ENCODE peak calls at places on chromosomes 16 and 17, in ten cellular contexts. H, V, T, P, L, D, W, I, Z and E are unnamed samples.
A peak's percentile ranks its signal among the peaks of the same experiment; 100 is the strongest.

GRCh38 chr16:87586201-87586782 is 16.0 kb upstream of the JPH3 start:
- DNase-seq in H (no peak), V (peak; percentile 52), P (no peak), T (no peak), W (no peak), D (no peak), Z (no peak), I (no peak), L (no peak), E (no peak)

GRCh38 chr17:42311240-42312034 is 23.1 kb downstream of the STAT5A start:
- DNase-seq in H (peak; percentile 87), D (no peak), V (no peak), T (peak; percentile 86), Z (no peak), P (no peak), L (peak; percentile 84), W (no peak), I (no peak), E (no peak)

GRCh38 chr16:66689282-66689681 is 7.3 kb downstream of the CMTM4 start:
- DNase-seq in D (no peak), W (no peak), Z (no peak), T (no peak), I (no peak), V (no peak), H (no peak), P (no peak), L (no peak), E (no peak)

GRCh38 chr16:79845006-79845733 is 244.6 kb upstream of the MAF start:
- DNase-seq in W (no peak), I (no peak), D (no peak), Z (peak; percentile 77), P (no peak), H (no peak), V (no peak), T (no peak), L (no peak), E (no peak)

GRCh38 chr17:17118399-17118798 is 76.1 kb downstream of the MPRIP start:
- DNase-seq in L (no peak), I (no peak), W (no peak), D (no peak), P (no peak), T (no peak), H (no peak), V (no peak), Z (no peak), E (no peak)

GRCh38 chr17:49379926-49380325 is 17.9 kb upstream of the ZNF652 start:
- DNase-seq in Z (no peak), I (no peak), H (no peak), P (no peak), D (no peak), L (no peak), V (no peak), T (no peak), W (no peak), E (no peak)

GRCh38 chr17:32302037-32302436 is 36.4 kb downstream of the RHBDL3 start:
- DNase-seq in H (no peak), I (no peak), Z (no peak), P (no peak), L (no peak), W (no peak), D (no peak), T (no peak), V (no peak), E (no peak)

GRCh38 chr16:79288046-79288445 is 312.5 kb downstream of the MAF start:
- DNase-seq in D (no peak), V (no peak), W (no peak), P (no peak), I (no peak), T (no peak), L (no peak), H (no peak), Z (peak; percentile 38), E (no peak)

GRCh38 chr17:27428781-27429505 is 27.3 kb upstream of the KSR1 start:
- DNase-seq in D (no peak), T (no peak), V (no peak), W (no peak), L (no peak), I (no peak), H (no peak), Z (no peak), P (no peak), E (no peak)

GRCh38 chr17:51076821-51077220 is 43.8 kb downstream of the SPAG9 start:
- DNase-seq in H (no peak), I (no peak), Z (no peak), W (no peak), P (no peak), L (no peak), V (peak; percentile 60), D (no peak), T (no peak), E (no peak)

GRCh38 chr17:77512062-77512946 is 371.5 kb downstream of the SEC14L1 start:
- DNase-seq in Z (no peak), I (no peak), L (no peak), P (no peak), V (peak; percentile 14), H (no peak), T (no peak), D (no peak), W (no peak), E (no peak)

GRCh38 chr17:55458977-55459376 is 37.3 kb upstream of the MMD start:
- DNase-seq in H (no peak), W (no peak), T (no peak), L (no peak), Z (peak; percentile 70), P (no peak), D (no peak), V (no peak), I (no peak), E (no peak)

GRCh38 chr17:71633391-71633849 is 487.4 kb upstream of the SOX9 start:
- DNase-seq in D (no peak), P (peak; percentile 84), I (peak; percentile 21), W (no peak), H (no peak), T (peak; percentile 70), V (no peak), L (peak; percentile 48), Z (no peak), E (no peak)
- TF ChIP-seq CTCF in D (no peak), P (no peak), I (no peak), W (no peak), H (no peak), T (no peak), V (no peak), L (no peak), Z (no peak), E (no peak)

GRCh38 chr16:1493746-1494094 is 560 bp downstream of the TELO2 start:
- DNase-seq in L (no peak), P (no peak), H (no peak), W (no peak), T (no peak), I (peak; percentile 13), D (peak; percentile 35), V (no peak), Z (no peak), E (no peak)

GRCh38 chr16:1494711-1495110 is 1.6 kb downstream of the TELO2 start:
- DNase-seq in P (no peak), L (no peak), I (no peak), Z (no peak), H (peak; percentile 69), W (no peak), D (no peak), T (no peak), V (no peak), E (no peak)

GRCh38 chr16:1494129-1494640 is 1.0 kb downstream of the TELO2 start:
- DNase-seq in L (peak; percentile 43), V (peak; percentile 84), W (no peak), T (peak; percentile 34), Z (peak; percentile 42), I (no peak), H (peak; percentile 71), P (peak; percentile 19), D (no peak), E (peak; percentile 48)

GRCh38 chr16:1492082-1492922 is 858 bp upstream of the TELO2 start:
- DNase-seq in I (no peak), Z (no peak), L (no peak), P (no peak), D (no peak), V (no peak), H (no peak), T (no peak), W (no peak), E (no peak)

DNA sequence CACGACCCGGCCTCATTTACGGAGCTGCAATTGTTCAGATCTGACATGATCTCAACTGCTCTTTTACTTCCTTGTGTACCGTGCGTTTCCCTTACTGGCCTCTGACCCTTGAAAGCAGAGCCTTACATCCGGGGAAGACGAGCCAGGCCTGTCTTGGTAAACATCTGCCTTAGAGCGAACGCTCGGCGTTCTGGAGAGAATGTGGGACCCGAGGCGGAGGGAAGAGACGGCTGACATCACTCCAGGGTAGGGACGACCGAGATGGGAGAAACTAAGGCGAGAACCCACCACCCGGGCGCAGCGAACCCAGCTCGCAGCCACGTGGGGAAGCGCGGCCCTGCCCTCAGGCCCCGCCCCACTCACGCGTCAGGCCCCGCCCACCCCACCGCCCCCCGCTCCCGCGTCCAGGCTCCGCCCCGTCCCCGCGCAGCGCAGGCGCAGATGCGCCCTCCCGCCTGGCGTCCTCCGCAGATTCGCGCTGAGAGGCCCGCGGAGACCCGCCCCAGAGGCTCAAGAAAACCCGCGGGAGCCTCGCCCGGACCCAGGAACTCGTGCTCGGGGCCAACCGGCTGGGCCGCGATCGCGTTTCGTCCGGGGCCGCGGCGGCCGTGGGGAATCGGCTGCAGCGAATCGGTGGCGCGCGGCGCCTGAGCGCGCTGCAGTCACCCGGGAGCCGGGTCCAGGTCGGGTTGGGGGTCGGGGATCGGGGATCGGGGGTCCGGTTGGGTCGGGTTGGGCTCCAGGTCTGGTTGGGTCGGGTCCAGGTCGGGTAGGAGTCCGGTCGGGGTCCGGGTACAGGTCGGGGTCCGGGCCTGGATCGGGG is at the start of gene TELO2:
- DNase-seq in P (no peak), H (peak; percentile 87), W (peak; percentile 94), V (peak; percentile 93), D (peak; percentile 77), L (peak; percentile 23), Z (peak; percentile 91), I (peak; percentile 84), T (peak; percentile 42), E (peak; percentile 87)
- TF ChIP-seq CTCF in P (no peak), H (no peak), W (no peak), V (no peak), D (peak; percentile 6), L (no peak), Z (no peak), I (no peak), T (no peak), E (no peak)

DNA sequence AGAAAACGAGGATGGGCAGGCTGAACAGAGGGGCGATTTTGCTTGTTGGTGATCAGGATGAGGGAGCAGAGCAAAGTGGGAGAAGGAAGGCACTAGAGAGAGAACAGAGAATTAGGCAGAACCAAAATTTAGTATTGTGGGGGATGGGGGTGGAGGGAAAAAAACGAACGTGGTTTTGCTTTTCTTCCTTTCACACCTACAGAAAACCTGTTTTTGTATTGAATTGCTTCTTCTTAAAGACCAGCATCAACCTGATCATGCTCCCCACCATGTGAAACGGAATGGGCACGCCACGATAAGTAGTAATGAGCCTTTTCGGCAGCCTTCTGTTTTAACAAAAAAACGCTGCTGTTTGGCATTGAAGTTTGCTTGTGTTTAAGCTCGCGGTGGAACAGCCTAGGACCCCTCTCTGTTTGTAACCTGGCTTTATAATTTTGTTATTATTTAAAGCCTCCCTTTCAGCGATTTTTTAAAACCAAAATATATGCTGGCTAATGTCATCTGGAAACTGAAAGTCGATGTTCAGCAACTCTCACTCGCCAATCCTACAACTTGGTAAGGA is 36.8 kb downstream of the ERCC4 start:
- DNase-seq in P (no peak), I (no peak), D (no peak), T (no peak), L (no peak), Z (no peak), W (no peak), V (no peak), H (no peak), E (no peak)
- TF ChIP-seq CTCF in P (no peak), I (no peak), D (no peak), T (no peak), L (no peak), Z (no peak), W (no peak), V (no peak), H (no peak), E (no peak)

GRCh38 chr16:7362231-7362630 is 29.6 kb downstream of the RBFOX1 start:
- DNase-seq in W (no peak), V (no peak), Z (no peak), P (no peak), T (no peak), H (no peak), I (no peak), D (no peak), L (no peak), E (no peak)
- TF ChIP-seq CTCF in W (no peak), V (no peak), Z (no peak), P (no peak), T (no peak), H (no peak), I (no peak), D (no peak), L (no peak), E (no peak)